ENCODE peak calls at places on chromosomes 12 and 14, in ten cellular contexts. One of them, this sample, is unnamed.
A peak's percentile ranks its signal among the peaks of the same experiment; 100 is the strongest.

GRCh38 chr14:59964251-59965007 is 44.5 kb downstream of the LRRC9 start:
- DNase-seq in T-helper 22 cell: no peak
- DNase-seq in MV-4-11: no peak
- DNase-seq in GM06990: no peak
- DNase-seq in upper lobe of right lung: no peak
- DNase-seq in GM12865: peak; percentile 14
- DNase-seq in NCI-H1092: no peak
- DNase-seq in transverse colon: no peak
- DNase-seq in left lobe of liver: no peak
- DNase-seq in HuH-7.5: no peak
- DNase-seq in this sample: no peak

GRCh38 chr12:122452701-122453285 is 30.3 kb upstream of the CLIP1 start:
- DNase-seq in T-helper 22 cell: no peak
- DNase-seq in transverse colon: no peak
- DNase-seq in MV-4-11: peak; percentile 25
- DNase-seq in upper lobe of right lung: peak; percentile 2
- DNase-seq in GM12865: peak; percentile 18
- DNase-seq in NCI-H1092: no peak
- DNase-seq in left lobe of liver: no peak
- DNase-seq in HuH-7.5: no peak
- DNase-seq in GM06990: no peak
- DNase-seq in this sample: no peak

GRCh38 chr12:107912421-107913004 is 138.0 kb downstream of the ASCL4 start:
- DNase-seq in left lobe of liver: peak; percentile 64
- DNase-seq in GM12865: peak; percentile 66
- DNase-seq in HuH-7.5: peak; percentile 30
- DNase-seq in transverse colon: peak; percentile 51
- DNase-seq in NCI-H1092: no peak
- DNase-seq in MV-4-11: peak; percentile 43
- DNase-seq in upper lobe of right lung: peak; percentile 74
- DNase-seq in GM06990: peak; percentile 71
- DNase-seq in T-helper 22 cell: no peak
- DNase-seq in this sample: no peak

GRCh38 chr14:105281354-105282097 is 19.3 kb downstream of the BRF1 start:
- DNase-seq in T-helper 22 cell: no peak
- DNase-seq in MV-4-11: peak; percentile 21
- DNase-seq in transverse colon: no peak
- DNase-seq in HuH-7.5: peak; percentile 76
- DNase-seq in GM12865: peak; percentile 62
- DNase-seq in upper lobe of right lung: no peak
- DNase-seq in left lobe of liver: no peak
- DNase-seq in GM06990: no peak
- DNase-seq in NCI-H1092: no peak
- DNase-seq in this sample: no peak

GRCh38 chr14:101028971-101029667 is 125.6 kb upstream of the RTL1 start:
- DNase-seq in left lobe of liver: no peak
- DNase-seq in HuH-7.5: no peak
- DNase-seq in MV-4-11: no peak
- DNase-seq in GM06990: no peak
- DNase-seq in NCI-H1092: peak; percentile 83
- DNase-seq in GM12865: no peak
- DNase-seq in T-helper 22 cell: no peak
- DNase-seq in transverse colon: no peak
- DNase-seq in upper lobe of right lung: peak; percentile 31
- DNase-seq in this sample: no peak

GRCh38 chr12:50633950-50634349 is 129.2 kb downstream of the DIP2B start:
- DNase-seq in HuH-7.5: no peak
- DNase-seq in transverse colon: no peak
- DNase-seq in NCI-H1092: no peak
- DNase-seq in MV-4-11: peak; percentile 24
- DNase-seq in left lobe of liver: no peak
- DNase-seq in T-helper 22 cell: no peak
- DNase-seq in upper lobe of right lung: no peak
- DNase-seq in GM12865: no peak
- DNase-seq in GM06990: no peak
- DNase-seq in this sample: no peak

GRCh38 chr12:79557690-79558315 is 133.0 kb downstream of the PAWR start:
- DNase-seq in NCI-H1092: no peak
- DNase-seq in HuH-7.5: no peak
- DNase-seq in MV-4-11: no peak
- DNase-seq in left lobe of liver: no peak
- DNase-seq in transverse colon: no peak
- DNase-seq in upper lobe of right lung: no peak
- DNase-seq in T-helper 22 cell: no peak
- DNase-seq in GM12865: no peak
- DNase-seq in GM06990: no peak
- DNase-seq in this sample: no peak

GRCh38 chr12:51082561-51083139 is 746 bp downstream of the CSRNP2 start:
- DNase-seq in transverse colon: peak; percentile 22
- DNase-seq in MV-4-11: peak; percentile 17
- DNase-seq in HuH-7.5: peak; percentile 45
- DNase-seq in GM12865: peak; percentile 14
- DNase-seq in upper lobe of right lung: no peak
- DNase-seq in GM06990: no peak
- DNase-seq in T-helper 22 cell: no peak
- DNase-seq in NCI-H1092: no peak
- DNase-seq in left lobe of liver: no peak
- DNase-seq in this sample: no peak

GRCh38 chr12:47361389-47362031 is 281.8 kb upstream of the AMIGO2 start:
- DNase-seq in upper lobe of right lung: no peak
- DNase-seq in transverse colon: peak; percentile 40
- DNase-seq in T-helper 22 cell: peak; percentile 13
- DNase-seq in GM12865: peak; percentile 45
- DNase-seq in NCI-H1092: no peak
- DNase-seq in left lobe of liver: peak; percentile 50
- DNase-seq in MV-4-11: no peak
- DNase-seq in HuH-7.5: no peak
- DNase-seq in GM06990: peak; percentile 26
- DNase-seq in this sample: peak; percentile 12

GRCh38 chr12:68790952-68791234 is 17.1 kb upstream of the MDM2 start:
- DNase-seq in T-helper 22 cell: no peak
- DNase-seq in MV-4-11: no peak
- DNase-seq in NCI-H1092: no peak
- DNase-seq in GM12865: no peak
- DNase-seq in left lobe of liver: no peak
- DNase-seq in upper lobe of right lung: no peak
- DNase-seq in transverse colon: no peak
- DNase-seq in HuH-7.5: no peak
- DNase-seq in GM06990: no peak
- DNase-seq in this sample: no peak

This sample was measured in esophagus squamous epithelium.